ENCODE peak calls at places on chromosome 1, in ten cellular contexts. One of them, this sample, is unnamed.

GRCh38 chr1:31931241-31932225 is 6.6 kb downstream of the PTP4A2 start:
- DNase-seq in fibroblast of mammary gland: peak; percentile 72
- DNase-seq in left ventricle myocardium inferior: no peak
- DNase-seq in psoas muscle: no peak
- DNase-seq in AG04450: no peak
- DNase-seq in kidney epithelial cell: no peak
- DNase-seq in osteocyte: no peak
- DNase-seq in GM20000: no peak
- DNase-seq in nephron progenitor cell: no peak
- DNase-seq in prostate gland: no peak
- DNase-seq in this sample: no peak

GRCh38 chr1:23389846-23390321 is 20.2 kb upstream of the ZNF436 start:
- DNase-seq in fibroblast of mammary gland: no peak
- DNase-seq in left ventricle myocardium inferior: no peak
- DNase-seq in psoas muscle: no peak
- DNase-seq in AG04450: no peak
- DNase-seq in kidney epithelial cell: no peak
- DNase-seq in osteocyte: no peak
- DNase-seq in GM20000: no peak
- DNase-seq in nephron progenitor cell: no peak
- DNase-seq in prostate gland: no peak
- DNase-seq in this sample: no peak

GRCh38 chr1:43847882-43848281 is 85.7 kb upstream of the ARTN start:
- DNase-seq in fibroblast of mammary gland: no peak
- DNase-seq in left ventricle myocardium inferior: no peak
- DNase-seq in psoas muscle: no peak
- DNase-seq in AG04450: no peak
- DNase-seq in kidney epithelial cell: no peak
- DNase-seq in osteocyte: no peak
- DNase-seq in GM20000: no peak
- DNase-seq in nephron progenitor cell: no peak
- DNase-seq in prostate gland: no peak
- DNase-seq in this sample: no peak

GRCh38 chr1:199081739-199082138 is 442.9 kb downstream of the PTPRC start:
- DNase-seq in fibroblast of mammary gland: no peak
- DNase-seq in left ventricle myocardium inferior: no peak
- DNase-seq in psoas muscle: no peak
- DNase-seq in AG04450: no peak
- DNase-seq in kidney epithelial cell: no peak
- DNase-seq in osteocyte: no peak
- DNase-seq in GM20000: peak; percentile 38
- DNase-seq in nephron progenitor cell: no peak
- DNase-seq in prostate gland: no peak
- DNase-seq in this sample: no peak

GRCh38 chr1:113210248-113210647 is 137.2 kb downstream of the LRIG2 start:
- DNase-seq in fibroblast of mammary gland: no peak
- DNase-seq in left ventricle myocardium inferior: no peak
- DNase-seq in psoas muscle: no peak
- DNase-seq in AG04450: no peak
- DNase-seq in kidney epithelial cell: no peak
- DNase-seq in osteocyte: no peak
- DNase-seq in GM20000: no peak
- DNase-seq in nephron progenitor cell: no peak
- DNase-seq in prostate gland: peak; percentile 58
- DNase-seq in this sample: no peak

GRCh38 chr1:32091591-32091990 is 16.3 kb upstream of the KPNA6 start:
- DNase-seq in fibroblast of mammary gland: no peak
- DNase-seq in left ventricle myocardium inferior: no peak
- DNase-seq in psoas muscle: no peak
- DNase-seq in AG04450: no peak
- DNase-seq in kidney epithelial cell: no peak
- DNase-seq in osteocyte: no peak
- DNase-seq in GM20000: no peak
- DNase-seq in nephron progenitor cell: no peak
- DNase-seq in prostate gland: no peak
- DNase-seq in this sample: no peak

GRCh38 chr1:10980094-10980577 is 32.3 kb upstream of the TARDBP start:
- DNase-seq in fibroblast of mammary gland: peak; percentile 33
- DNase-seq in left ventricle myocardium inferior: peak; percentile 75
- DNase-seq in psoas muscle: peak; percentile 79
- DNase-seq in AG04450: peak; percentile 32
- DNase-seq in kidney epithelial cell: peak; percentile 25
- DNase-seq in osteocyte: peak; percentile 88
- DNase-seq in GM20000: no peak
- DNase-seq in nephron progenitor cell: peak; percentile 68
- DNase-seq in prostate gland: peak; percentile 84
- DNase-seq in this sample: peak; percentile 63

GRCh38 chr1:160836981-160837557 is 25.6 kb downstream of the CD244 start:
- DNase-seq in fibroblast of mammary gland: no peak
- DNase-seq in left ventricle myocardium inferior: no peak
- DNase-seq in psoas muscle: no peak
- DNase-seq in AG04450: no peak
- DNase-seq in kidney epithelial cell: no peak
- DNase-seq in osteocyte: no peak
- DNase-seq in GM20000: no peak
- DNase-seq in nephron progenitor cell: no peak
- DNase-seq in prostate gland: no peak
- DNase-seq in this sample: no peak

GRCh38 chr1:25786887-25787286 is 13.1 kb upstream of the SELENON start:
- DNase-seq in fibroblast of mammary gland: peak; percentile 28
- DNase-seq in left ventricle myocardium inferior: no peak
- DNase-seq in psoas muscle: no peak
- DNase-seq in AG04450: no peak
- DNase-seq in kidney epithelial cell: no peak
- DNase-seq in osteocyte: no peak
- DNase-seq in GM20000: no peak
- DNase-seq in nephron progenitor cell: no peak
- DNase-seq in prostate gland: no peak
- DNase-seq in this sample: no peak

DNA sequence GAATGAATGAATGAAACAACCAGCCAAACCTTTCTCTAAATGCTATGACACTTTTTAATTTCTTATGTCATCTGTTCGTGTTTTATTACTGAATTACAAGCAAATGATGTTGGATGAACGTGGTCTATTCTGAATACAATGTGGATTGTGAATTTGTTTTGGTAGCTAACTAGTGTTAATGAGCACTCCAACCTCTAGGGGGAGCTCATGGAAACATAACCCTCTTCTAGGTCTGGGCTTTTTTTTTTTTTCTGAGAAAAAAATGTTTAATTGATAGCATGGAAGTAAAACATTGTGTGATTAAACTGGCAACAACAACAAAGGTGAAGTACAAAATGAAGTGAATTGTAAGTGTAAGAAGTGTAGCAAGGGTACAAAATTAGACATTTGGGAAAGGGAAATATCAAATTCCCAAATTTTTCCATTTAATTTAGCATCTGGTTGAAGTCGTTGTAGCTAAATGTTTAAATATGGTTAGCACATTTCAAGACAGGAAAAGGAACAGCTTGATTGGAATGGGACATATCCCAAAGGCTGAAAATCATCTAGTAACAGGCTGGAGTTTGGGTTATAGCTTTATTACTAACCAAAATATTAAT is 42.6 kb upstream of the PTGS2 start:
- DNase-seq in fibroblast of mammary gland: peak; percentile 59
- DNase-seq in left ventricle myocardium inferior: no peak
- DNase-seq in psoas muscle: no peak
- DNase-seq in AG04450: peak; percentile 11
- DNase-seq in kidney epithelial cell: peak; percentile 4
- DNase-seq in osteocyte: no peak
- DNase-seq in GM20000: peak; percentile 36
- DNase-seq in nephron progenitor cell: peak; percentile 9
- DNase-seq in prostate gland: no peak
- DNase-seq in this sample: no peak
- TF ChIP-seq CTCF in fibroblast of mammary gland: peak; percentile 75
- TF ChIP-seq CTCF in left ventricle myocardium inferior: peak; percentile 38
- TF ChIP-seq CTCF in psoas muscle: no peak
- TF ChIP-seq CTCF in AG04450: peak; percentile 70
- TF ChIP-seq CTCF in kidney epithelial cell: peak; percentile 56
- TF ChIP-seq CTCF in osteocyte: peak; percentile 60
- TF ChIP-seq CTCF in GM20000: peak; percentile 35
- TF ChIP-seq CTCF in nephron progenitor cell: peak; percentile 55
- TF ChIP-seq CTCF in prostate gland: no peak
- TF ChIP-seq CTCF in this sample: peak; percentile 79

GRCh38 chr1:83999316-83999819 is 436 bp upstream of the TTLL7 start:
- DNase-seq in fibroblast of mammary gland: peak; percentile 63
- DNase-seq in left ventricle myocardium inferior: peak; percentile 79
- DNase-seq in psoas muscle: peak; percentile 77
- DNase-seq in AG04450: peak; percentile 37
- DNase-seq in kidney epithelial cell: no peak
- DNase-seq in osteocyte: no peak
- DNase-seq in GM20000: peak; percentile 76
- DNase-seq in nephron progenitor cell: no peak
- DNase-seq in prostate gland: peak; percentile 77
- DNase-seq in this sample: no peak

GRCh38 chr1:84000196-84000885 is 1.4 kb upstream of the TTLL7 start:
- DNase-seq in fibroblast of mammary gland: no peak
- DNase-seq in left ventricle myocardium inferior: no peak
- DNase-seq in psoas muscle: no peak
- DNase-seq in AG04450: no peak
- DNase-seq in kidney epithelial cell: no peak
- DNase-seq in osteocyte: no peak
- DNase-seq in GM20000: no peak
- DNase-seq in nephron progenitor cell: no peak
- DNase-seq in prostate gland: no peak
- DNase-seq in this sample: no peak

GRCh38 chr1:83998599-83999315 is at the start of gene TTLL7:
- DNase-seq in fibroblast of mammary gland: peak; percentile 54
- DNase-seq in left ventricle myocardium inferior: peak; percentile 82
- DNase-seq in psoas muscle: peak; percentile 85
- DNase-seq in AG04450: no peak
- DNase-seq in kidney epithelial cell: no peak
- DNase-seq in osteocyte: peak; percentile 93
- DNase-seq in GM20000: peak; percentile 83
- DNase-seq in nephron progenitor cell: peak; percentile 87
- DNase-seq in prostate gland: peak; percentile 72
- DNase-seq in this sample: peak; percentile 94

GRCh38 chr1:84000954-84001495 is 2.1 kb upstream of the TTLL7 start:
- DNase-seq in fibroblast of mammary gland: no peak
- DNase-seq in left ventricle myocardium inferior: no peak
- DNase-seq in psoas muscle: no peak
- DNase-seq in AG04450: no peak
- DNase-seq in kidney epithelial cell: no peak
- DNase-seq in osteocyte: no peak
- DNase-seq in GM20000: no peak
- DNase-seq in nephron progenitor cell: no peak
- DNase-seq in prostate gland: no peak
- DNase-seq in this sample: peak; percentile 36

GRCh38 chr1:84001501-84001900 is 2.6 kb upstream of the TTLL7 start:
- DNase-seq in fibroblast of mammary gland: no peak
- DNase-seq in left ventricle myocardium inferior: no peak
- DNase-seq in psoas muscle: no peak
- DNase-seq in AG04450: no peak
- DNase-seq in kidney epithelial cell: no peak
- DNase-seq in osteocyte: no peak
- DNase-seq in GM20000: no peak
- DNase-seq in nephron progenitor cell: no peak
- DNase-seq in prostate gland: no peak
- DNase-seq in this sample: no peak
- TF ChIP-seq CTCF in fibroblast of mammary gland: no peak
- TF ChIP-seq CTCF in left ventricle myocardium inferior: no peak
- TF ChIP-seq CTCF in psoas muscle: no peak
- TF ChIP-seq CTCF in AG04450: no peak
- TF ChIP-seq CTCF in kidney epithelial cell: no peak
- TF ChIP-seq CTCF in osteocyte: no peak
- TF ChIP-seq CTCF in GM20000: no peak
- TF ChIP-seq CTCF in nephron progenitor cell: no peak
- TF ChIP-seq CTCF in prostate gland: no peak
- TF ChIP-seq CTCF in this sample: no peak

GRCh38 chr1:42680045-42680444 is 2.2 kb upstream of the YBX1 start:
- DNase-seq in fibroblast of mammary gland: no peak
- DNase-seq in left ventricle myocardium inferior: no peak
- DNase-seq in psoas muscle: no peak
- DNase-seq in AG04450: no peak
- DNase-seq in kidney epithelial cell: no peak
- DNase-seq in osteocyte: no peak
- DNase-seq in GM20000: no peak
- DNase-seq in nephron progenitor cell: no peak
- DNase-seq in prostate gland: no peak
- DNase-seq in this sample: no peak

GRCh38 chr1:42679364-42679983 is 2.7 kb upstream of the YBX1 start:
- DNase-seq in fibroblast of mammary gland: peak; percentile 87
- DNase-seq in left ventricle myocardium inferior: no peak
- DNase-seq in psoas muscle: no peak
- DNase-seq in AG04450: no peak
- DNase-seq in kidney epithelial cell: no peak
- DNase-seq in osteocyte: no peak
- DNase-seq in GM20000: no peak
- DNase-seq in nephron progenitor cell: no peak
- DNase-seq in prostate gland: no peak
- DNase-seq in this sample: no peak

GRCh38 chr1:42682739-42683529 is 716 bp downstream of the YBX1 start:
- DNase-seq in fibroblast of mammary gland: peak; percentile 68
- DNase-seq in left ventricle myocardium inferior: peak; percentile 70
- DNase-seq in psoas muscle: peak; percentile 79
- DNase-seq in AG04450: peak; percentile 36
- DNase-seq in kidney epithelial cell: no peak
- DNase-seq in osteocyte: peak; percentile 88
- DNase-seq in GM20000: peak; percentile 91
- DNase-seq in nephron progenitor cell: peak; percentile 63
- DNase-seq in prostate gland: peak; percentile 58
- DNase-seq in this sample: peak; percentile 68

GRCh38 chr1:42681771-42682483 is at the start of gene YBX1:
- DNase-seq in fibroblast of mammary gland: peak; percentile 99
- DNase-seq in left ventricle myocardium inferior: peak; percentile 95
- DNase-seq in psoas muscle: peak; percentile 94
- DNase-seq in AG04450: peak; percentile 97
- DNase-seq in kidney epithelial cell: peak; percentile 94
- DNase-seq in osteocyte: peak; percentile 98
- DNase-seq in GM20000: peak; percentile 98
- DNase-seq in nephron progenitor cell: peak; percentile 97
- DNase-seq in prostate gland: peak; percentile 99
- DNase-seq in this sample: peak; percentile 96

GRCh38 chr1:42680921-42681683 is 1.1 kb upstream of the YBX1 start:
- DNase-seq in fibroblast of mammary gland: peak; percentile 33
- DNase-seq in left ventricle myocardium inferior: no peak
- DNase-seq in psoas muscle: no peak
- DNase-seq in AG04450: no peak
- DNase-seq in kidney epithelial cell: no peak
- DNase-seq in osteocyte: no peak
- DNase-seq in GM20000: peak; percentile 31
- DNase-seq in nephron progenitor cell: no peak
- DNase-seq in prostate gland: no peak
- DNase-seq in this sample: no peak
- TF ChIP-seq CTCF in fibroblast of mammary gland: no peak
- TF ChIP-seq CTCF in left ventricle myocardium inferior: no peak
- TF ChIP-seq CTCF in psoas muscle: no peak
- TF ChIP-seq CTCF in AG04450: no peak
- TF ChIP-seq CTCF in kidney epithelial cell: no peak
- TF ChIP-seq CTCF in osteocyte: no peak
- TF ChIP-seq CTCF in GM20000: no peak
- TF ChIP-seq CTCF in nephron progenitor cell: no peak
- TF ChIP-seq CTCF in prostate gland: peak; percentile 10
- TF ChIP-seq CTCF in this sample: no peak

DNA sequence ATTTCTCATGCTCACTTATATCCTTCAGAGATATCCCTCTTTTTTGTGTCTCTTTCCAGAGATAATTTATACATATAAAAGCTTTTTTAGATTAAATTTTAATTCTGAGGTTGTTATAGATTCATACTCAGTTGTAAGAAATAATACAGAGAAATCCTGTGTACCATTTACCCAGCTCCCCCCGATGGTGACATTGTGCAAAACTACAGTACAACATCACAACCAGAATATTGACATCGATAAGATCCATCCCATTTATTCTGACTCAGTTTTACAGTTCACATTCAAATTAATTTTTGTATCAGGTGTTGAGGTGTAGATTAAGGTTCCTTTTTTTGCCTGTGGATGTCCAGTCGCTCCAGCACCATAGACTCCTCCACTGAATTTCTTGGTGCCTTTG is 14.3 kb downstream of the DMRTB1 start:
- DNase-seq in fibroblast of mammary gland: peak; percentile 18
- DNase-seq in left ventricle myocardium inferior: no peak
- DNase-seq in psoas muscle: no peak
- DNase-seq in AG04450: no peak
- DNase-seq in kidney epithelial cell: no peak
- DNase-seq in osteocyte: no peak
- DNase-seq in GM20000: no peak
- DNase-seq in nephron progenitor cell: no peak
- DNase-seq in prostate gland: no peak
- DNase-seq in this sample: no peak
- TF ChIP-seq CTCF in fibroblast of mammary gland: peak; percentile 47
- TF ChIP-seq CTCF in left ventricle myocardium inferior: no peak
- TF ChIP-seq CTCF in psoas muscle: no peak
- TF ChIP-seq CTCF in AG04450: peak; percentile 48
- TF ChIP-seq CTCF in kidney epithelial cell: peak; percentile 55
- TF ChIP-seq CTCF in osteocyte: peak; percentile 47
- TF ChIP-seq CTCF in GM20000: peak; percentile 11
- TF ChIP-seq CTCF in nephron progenitor cell: no peak
- TF ChIP-seq CTCF in prostate gland: no peak
- TF ChIP-seq CTCF in this sample: peak; percentile 21

This sample was measured in glutamatergic neuron.